ENCODE peak calls at places on chromosomes 12 and 14, in eight cellular contexts. M, Y, R, B, G, Q, A and I are unnamed samples.

GRCh38 chr12:85000766-85001165 is 35.3 kb downstream of the TSPAN19 start:
- DNase-seq in M (no peak), Y (no peak), R (no peak), B (no peak), G (no peak), Q (no peak), A (no peak), I (no peak)

GRCh38 chr14:89543420-89543790 is 126.4 kb upstream of the FOXN3 start:
- DNase-seq in M (no peak), Y (no peak), R (peak; percentile 57), B (no peak), G (no peak), Q (no peak), A (no peak), I (no peak)

GRCh38 chr12:53518381-53518780 is 11.1 kb upstream of the NPFF start:
- DNase-seq in M (no peak), Y (no peak), R (peak; percentile 36), B (no peak), G (peak; percentile 41), Q (no peak), A (no peak), I (no peak)

GRCh38 chr14:106662947-106663346 is 1136.6 kb downstream of the TMEM121 start:
- DNase-seq in M (no peak), Y (no peak), R (no peak), B (no peak), G (no peak), Q (no peak), A (no peak), I (no peak)

GRCh38 chr14:44914849-44915248 is 46.9 kb downstream of the KLHL28 start:
- DNase-seq in M (no peak), Y (no peak), R (peak; percentile 38), B (no peak), G (peak; percentile 12), Q (peak; percentile 63), A (no peak), I (no peak)

GRCh38 chr12:113933201-113933786 is 32.8 kb downstream of the RBM19 start:
- DNase-seq in M (peak; percentile 26), Y (peak; percentile 60), R (peak; percentile 77), B (no peak), G (peak; percentile 79), Q (peak; percentile 75), A (no peak), I (no peak)

GRCh38 chr12:24172773-24173447 is 223.4 kb upstream of the SOX5 start:
- DNase-seq in M (no peak), Y (no peak), R (no peak), B (no peak), G (no peak), Q (no peak), A (no peak), I (no peak)

GRCh38 chr14:21997300-21997699 is 323.7 kb upstream of the OR4E1 start:
- DNase-seq in M (no peak), Y (no peak), R (no peak), B (peak; percentile 29), G (peak; percentile 4), Q (peak; percentile 82), A (no peak), I (no peak)

GRCh38 chr12:112962561-112962960 is 15.8 kb upstream of the OAS2 start:
- DNase-seq in M (no peak), Y (peak; percentile 44), R (no peak), B (no peak), G (no peak), Q (peak; percentile 31), A (no peak), I (no peak)

GRCh38 chr12:50642035-50642451 is 121.9 kb upstream of the ATF1 start:
- DNase-seq in M (no peak), Y (no peak), R (peak; percentile 94), B (no peak), G (peak; percentile 89), Q (no peak), A (no peak), I (no peak)

GRCh38 chr12:81005635-81006034 is 67.9 kb upstream of the LIN7A start:
- DNase-seq in M (no peak), Y (no peak), R (no peak), B (no peak), G (no peak), Q (no peak), A (no peak), I (no peak)

GRCh38 chr12:27864521-27864920 is 84.5 kb upstream of the MANSC4 start:
- DNase-seq in M (no peak), Y (no peak), R (peak; percentile 23), B (no peak), G (peak; percentile 44), Q (no peak), A (no peak), I (no peak)

GRCh38 chr12:5428332-5429221 is 3.3 kb upstream of the NTF3 start:
- DNase-seq in M (no peak), Y (no peak), R (peak; percentile 23), B (peak; percentile 77), G (peak; percentile 75), Q (peak; percentile 88), A (no peak), I (no peak)

GRCh38 chr12:86914716-86915115 is 658.5 kb upstream of the MGAT4C start:
- DNase-seq in M (no peak), Y (no peak), R (peak; percentile 44), B (no peak), G (peak; percentile 58), Q (peak; percentile 74), A (no peak), I (no peak)

GRCh38 chr12:126093911-126094310 is 1028.7 kb downstream of the AACS start:
- DNase-seq in M (no peak), Y (no peak), R (peak; percentile 46), B (peak; percentile 30), G (no peak), Q (peak; percentile 87), A (no peak), I (no peak)

GRCh38 chr12:120466560-120467315 is 2.8 kb downstream of the SRSF9 start:
- DNase-seq in M (no peak), Y (no peak), R (peak; percentile 23), B (peak; percentile 64), G (peak; percentile 45), Q (peak; percentile 91), A (no peak), I (no peak)

GRCh38 chr12:90543841-90544240 is 411.1 kb downstream of the CCER1 start:
- DNase-seq in M (no peak), Y (no peak), R (peak; percentile 15), B (no peak), G (peak; percentile 66), Q (no peak), A (no peak), I (no peak)

GRCh38 chr14:20631023-20631820 is 10.3 kb downstream of the OR6S1 start:
- DNase-seq in M (no peak), Y (no peak), R (peak; percentile 53), B (no peak), G (peak; percentile 70), Q (peak; percentile 88), A (no peak), I (no peak)

GRCh38 chr12:128947199-128947598 is 93.9 kb downstream of the GLT1D1 start:
- DNase-seq in M (no peak), Y (no peak), R (no peak), B (no peak), G (no peak), Q (peak; percentile 31), A (no peak), I (no peak)

GRCh38 chr12:66596189-66596588 is 82.7 kb downstream of the GRIP1 start:
- DNase-seq in M (no peak), Y (no peak), R (peak; percentile 56), B (no peak), G (peak; percentile 7), Q (no peak), A (no peak), I (no peak)

GRCh38 chr12:25155031-25155576 is 39.9 kb downstream of the DNAI7 start:
- DNase-seq in M (no peak), Y (no peak), R (peak; percentile 33), B (peak; percentile 70), G (peak; percentile 87), Q (no peak), A (no peak), I (no peak)

GRCh38 chr12:65649126-65649525 is 175.2 kb upstream of the HMGA2 start:
- DNase-seq in M (no peak), Y (no peak), R (peak; percentile 100), B (no peak), G (peak; percentile 100), Q (no peak), A (no peak), I (peak; percentile 30)

GRCh38 chr14:104817930-104818713 is 17.2 kb downstream of the ZBTB42 start:
- DNase-seq in M (no peak), Y (no peak), R (no peak), B (no peak), G (no peak), Q (peak; percentile 8), A (no peak), I (no peak)
- H3K4me1 ChIP-seq in M (peaks cover 32% of the 10 kb centered on the region), Y (peaks cover 36% of the 10 kb centered on the region), R (peaks cover 4% of the 10 kb centered on the region), B (peaks cover 19% of the 10 kb centered on the region), G (peaks cover 4% of the 10 kb centered on the region), Q (no peaks in the 10 kb centered on the region), A (peaks cover 21% of the 10 kb centered on the region), I (peaks cover 7% of the 10 kb centered on the region)

GRCh38 chr12:106645074-106645421 is 62.2 kb downstream of the RFX4 start:
- DNase-seq in M (peak; percentile 58), Y (peak; percentile 65), R (peak; percentile 40), B (no peak), G (no peak), Q (no peak), A (peak; percentile 75), I (no peak)
- H3K4me3 ChIP-seq in M (peak overlapping the region; percentile 10), Y (no peak overlapping the region), R (no peak overlapping the region), B (no peak overlapping the region), G (no peak overlapping the region), Q (no peak overlapping the region), A (no peak overlapping the region), I (no peak overlapping the region)

DNA sequence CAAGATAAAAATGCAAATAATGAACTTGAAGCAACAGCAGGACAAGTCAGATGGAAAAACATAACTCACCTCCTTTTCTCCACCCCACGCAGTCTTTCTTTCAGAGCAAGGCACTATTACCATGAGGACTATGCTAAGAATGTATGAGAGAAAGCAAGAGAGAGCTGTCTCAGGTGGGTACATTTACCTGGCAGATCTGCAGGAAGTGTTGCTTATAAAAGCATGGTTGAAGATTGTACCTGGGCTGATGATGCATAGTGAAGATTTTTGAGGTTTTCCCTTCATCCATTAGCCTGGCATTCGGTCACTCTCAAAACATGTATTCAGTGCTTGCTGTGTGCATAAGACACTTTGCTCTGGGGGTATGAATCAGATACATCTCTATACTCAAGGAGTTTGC is 68.8 kb upstream of the IFNG-AS1 start:
- DNase-seq in M (no peak), Y (no peak), R (peak; percentile 68), B (no peak), G (no peak), Q (no peak), A (no peak), I (no peak)
- H3K27ac ChIP-seq in M (no peak overlapping the region), Y (no peak overlapping the region), R (no peak overlapping the region), B (no peak overlapping the region), G (no peak overlapping the region), Q (no peak overlapping the region), A (no peak overlapping the region), I (no peak overlapping the region)

DNA sequence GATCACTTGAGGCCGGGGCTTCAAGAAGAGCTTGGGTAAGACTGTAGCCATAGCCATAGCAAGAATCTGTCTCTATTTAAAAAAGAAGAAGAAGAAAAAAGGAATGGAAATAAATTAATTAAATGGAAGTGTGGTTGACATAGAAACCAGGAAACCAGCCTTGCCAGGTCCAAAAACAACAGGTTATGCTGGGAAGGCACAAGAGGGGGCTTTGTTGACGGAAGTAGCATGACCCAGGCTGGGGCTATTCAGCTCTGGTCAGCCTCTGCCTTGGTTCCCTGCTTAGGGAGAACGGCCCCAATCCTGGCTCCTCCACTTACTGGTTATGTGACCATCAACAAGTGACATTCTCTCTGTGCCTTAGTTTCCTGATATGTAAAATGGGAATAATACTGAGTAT is 14.4 kb upstream of the GPR68 start:
- DNase-seq in M (no peak), Y (no peak), R (no peak), B (no peak), G (no peak), Q (no peak), A (no peak), I (no peak)
- H3K4me1 ChIP-seq in M (peaks cover 37% of the 10 kb centered on the region), Y (peaks cover 24% of the 10 kb centered on the region), R (no peaks in the 10 kb centered on the region), B (peaks cover 36% of the 10 kb centered on the region), G (no peaks in the 10 kb centered on the region), Q (peaks cover 5% of the 10 kb centered on the region), A (peaks cover 19% of the 10 kb centered on the region), I (peaks cover 8% of the 10 kb centered on the region)